ENCODE peak calls at places on chromosomes 2 and 18, in eight cellular contexts. G is HCT116, K is IMR-90, Z is uterus, S is heart left ventricle, X is prostate gland, I is Peyer's patch, E is right lobe of liver. B is an unnamed sample.

GRCh38 chr2:68834737-68835136 is 36.5 kb downstream of the BMP10 start:
- DNase-seq in G (no peak), K (no peak), Z (no peak), S (no peak), X (no peak), I (no peak), E (no peak), B (no peak)

GRCh38 chr18:13259701-13260100 is 41.1 kb downstream of the LDLRAD4 start:
- DNase-seq in G (no peak), K (no peak), Z (no peak), S (no peak), X (no peak), I (peak; percentile 39), E (no peak), B (no peak)

GRCh38 chr2:191965733-191966132 is 118.8 kb upstream of the CAVIN2 start:
- DNase-seq in G (no peak), K (no peak), Z (no peak), S (no peak), X (no peak), I (no peak), E (no peak), B (no peak)

GRCh38 chr18:44758821-44759624 is 78.3 kb downstream of the SETBP1 start:
- DNase-seq in G (no peak), K (no peak), Z (no peak), S (no peak), X (no peak), I (peak; percentile 73), E (no peak), B (no peak)

GRCh38 chr2:120253021-120253882 is 600 bp downstream of the RALB start:
- DNase-seq in G (no peak), K (peak; percentile 78), Z (peak; percentile 78), S (peak; percentile 93), X (peak; percentile 62), I (peak; percentile 88), E (peak; percentile 87), B (peak; percentile 88)

GRCh38 chr2:88016948-88017779 is 817 bp upstream of the RNU2-63P start:
- DNase-seq in G (peak; percentile 59), K (no peak), Z (no peak), S (peak; percentile 49), X (peak; percentile 54), I (peak; percentile 85), E (peak; percentile 82), B (no peak)

GRCh38 chr18:50806208-50806616 is 13.6 kb downstream of the MRO start:
- DNase-seq in G (no peak), K (no peak), Z (no peak), S (peak; percentile 64), X (no peak), I (peak; percentile 86), E (no peak), B (peak; percentile 23)

GRCh38 chr2:55761024-55761423 is 67.4 kb upstream of the PNPT1 start:
- DNase-seq in G (no peak), K (peak; percentile 41), Z (no peak), S (no peak), X (no peak), I (no peak), E (no peak), B (no peak)

GRCh38 chr2:230330206-230330605 is 3.2 kb downstream of the SP140L start:
- DNase-seq in G (no peak), K (no peak), Z (no peak), S (no peak), X (no peak), I (no peak), E (no peak), B (no peak)

GRCh38 chr18:48404707-48405106 is 4.5 kb downstream of the ZBTB7C start:
- DNase-seq in G (no peak), K (no peak), Z (no peak), S (no peak), X (no peak), I (no peak), E (no peak), B (peak; percentile 72)

GRCh38 chr18:32975166-32975441 is 202.3 kb upstream of the KLHL14 start:
- DNase-seq in G (no peak), K (no peak), Z (no peak), S (no peak), X (no peak), I (no peak), E (no peak), B (no peak)

GRCh38 chr18:47929681-47930085 is 776 bp downstream of the SMAD2 start:
- DNase-seq in G (no peak), K (peak; percentile 45), Z (no peak), S (no peak), X (peak; percentile 7), I (no peak), E (no peak), B (no peak)

GRCh38 chr2:102020596-102021170 is 28.9 kb downstream of the IL1R2 start:
- DNase-seq in G (peak; percentile 61), K (peak; percentile 88), Z (peak; percentile 92), S (peak; percentile 91), X (peak; percentile 85), I (peak; percentile 94), E (peak; percentile 86), B (peak; percentile 96)

GRCh38 chr2:102975996-102976636 is 214.3 kb downstream of the TMEM182 start:
- DNase-seq in G (peak; percentile 16), K (peak; percentile 4), Z (no peak), S (no peak), X (no peak), I (no peak), E (no peak), B (no peak)

GRCh38 chr2:3033315-3033714 is 344.3 kb downstream of the EIPR1 start:
- DNase-seq in G (no peak), K (no peak), Z (no peak), S (no peak), X (no peak), I (no peak), E (peak; percentile 35), B (no peak)

GRCh38 chr2:156765043-156765442 is 328.9 kb downstream of the GPD2 start:
- DNase-seq in G (no peak), K (no peak), Z (no peak), S (no peak), X (no peak), I (no peak), E (no peak), B (no peak)

GRCh38 chr18:66872277-66872676 is 268.4 kb upstream of the CDH19 start:
- DNase-seq in G (no peak), K (no peak), Z (no peak), S (no peak), X (no peak), I (no peak), E (no peak), B (no peak)

GRCh38 chr2:65823511-65823910 is 391.1 kb upstream of the SPRED2 start:
- DNase-seq in G (no peak), K (no peak), Z (no peak), S (no peak), X (no peak), I (no peak), E (no peak), B (no peak)

GRCh38 chr2:65831528-65831927 is 399.1 kb upstream of the SPRED2 start:
- DNase-seq in G (no peak), K (no peak), Z (no peak), S (no peak), X (no peak), I (no peak), E (no peak), B (no peak)

DNA sequence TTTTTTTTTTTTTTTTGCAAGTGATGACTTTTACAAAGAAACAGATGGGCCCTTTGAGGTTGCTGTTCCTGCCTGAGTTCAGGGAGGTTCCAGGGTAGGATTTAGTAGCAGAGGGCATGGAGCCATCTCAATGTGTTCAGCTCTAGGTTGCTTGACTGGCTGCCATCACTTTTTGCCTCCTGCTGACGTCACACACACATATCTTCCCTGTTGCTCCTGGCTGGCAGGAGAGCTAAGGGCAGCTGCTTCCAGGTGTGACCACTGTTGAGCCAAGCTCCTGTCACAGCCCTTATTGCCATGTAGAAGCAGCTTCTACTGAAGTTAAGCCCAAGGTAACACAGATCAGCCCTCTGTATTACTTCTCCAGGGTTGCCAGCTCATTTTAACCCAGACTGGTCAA is 394.2 kb upstream of the SPRED2 start:
- DNase-seq in G (no peak), K (no peak), Z (no peak), S (no peak), X (no peak), I (no peak), E (no peak), B (no peak)
- H3K4me1 ChIP-seq in G (no peaks in the 10 kb centered on the region), K (no peaks in the 10 kb centered on the region), Z (no peaks in the 10 kb centered on the region), S (no peaks in the 10 kb centered on the region), X (no peaks in the 10 kb centered on the region), I (no peaks in the 10 kb centered on the region), E (no peaks in the 10 kb centered on the region), B (no peaks in the 10 kb centered on the region)

GRCh38 chr2:205682239-205683021 is at the start of gene NRP2:
- DNase-seq in G (peak; percentile 21), K (peak; percentile 89), Z (peak; percentile 89), S (peak; percentile 88), X (peak; percentile 79), I (peak; percentile 88), E (peak; percentile 70), B (peak; percentile 96)
- TF ChIP-seq POLR2A in G (no peak), K (peak; percentile 93), Z (peak; percentile 98), S (peak; percentile 91), X (peak; percentile 80), I (peak; percentile 62), E (peak; percentile 86), B (peak; percentile 99)

DNA sequence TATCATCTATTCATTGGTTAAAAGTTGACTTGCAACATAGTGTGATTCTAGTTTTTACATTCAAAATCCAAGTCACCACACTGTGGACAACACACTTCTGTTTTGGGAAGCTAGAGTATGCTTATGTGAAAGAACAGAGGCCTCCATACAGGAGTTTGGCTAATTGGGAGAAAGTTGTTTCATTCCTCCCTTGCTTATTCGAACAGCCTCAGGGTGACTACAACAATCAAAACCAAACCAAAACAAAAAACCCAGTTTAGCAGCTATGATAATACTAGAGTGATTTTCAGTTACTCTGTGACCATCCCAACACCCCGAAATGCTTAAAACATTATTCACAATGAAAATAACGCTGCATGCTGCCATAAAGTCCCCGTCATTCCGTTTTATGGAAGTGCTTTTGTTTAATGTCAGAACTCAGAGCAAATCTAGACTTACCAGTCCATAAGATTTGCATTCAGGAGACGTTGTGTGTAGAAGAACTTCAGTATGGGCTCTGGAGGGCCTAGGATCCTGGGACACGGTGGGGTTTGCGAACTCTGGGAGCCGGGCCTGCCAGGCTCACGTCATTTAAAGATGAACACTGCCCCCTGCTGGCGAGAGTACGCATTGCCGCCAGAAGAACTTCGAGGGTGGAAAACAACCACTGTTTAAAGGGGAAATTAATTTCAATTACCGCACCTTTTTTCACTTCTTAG is 111.4 kb downstream of the FTCDNL1 start:
- DNase-seq in G (peak; percentile 42), K (peak; percentile 52), Z (peak; percentile 60), S (peak; percentile 56), X (peak; percentile 33), I (peak; percentile 90), E (peak; percentile 75), B (peak; percentile 55)
- H3K4me1 ChIP-seq in G (no peaks in the 10 kb centered on the region), K (peaks cover 2% of the 10 kb centered on the region), Z (no peaks in the 10 kb centered on the region), S (peaks cover 5% of the 10 kb centered on the region), X (peaks cover 10% of the 10 kb centered on the region), I (no peaks in the 10 kb centered on the region), E (no peaks in the 10 kb centered on the region), B (no peaks in the 10 kb centered on the region)

DNA sequence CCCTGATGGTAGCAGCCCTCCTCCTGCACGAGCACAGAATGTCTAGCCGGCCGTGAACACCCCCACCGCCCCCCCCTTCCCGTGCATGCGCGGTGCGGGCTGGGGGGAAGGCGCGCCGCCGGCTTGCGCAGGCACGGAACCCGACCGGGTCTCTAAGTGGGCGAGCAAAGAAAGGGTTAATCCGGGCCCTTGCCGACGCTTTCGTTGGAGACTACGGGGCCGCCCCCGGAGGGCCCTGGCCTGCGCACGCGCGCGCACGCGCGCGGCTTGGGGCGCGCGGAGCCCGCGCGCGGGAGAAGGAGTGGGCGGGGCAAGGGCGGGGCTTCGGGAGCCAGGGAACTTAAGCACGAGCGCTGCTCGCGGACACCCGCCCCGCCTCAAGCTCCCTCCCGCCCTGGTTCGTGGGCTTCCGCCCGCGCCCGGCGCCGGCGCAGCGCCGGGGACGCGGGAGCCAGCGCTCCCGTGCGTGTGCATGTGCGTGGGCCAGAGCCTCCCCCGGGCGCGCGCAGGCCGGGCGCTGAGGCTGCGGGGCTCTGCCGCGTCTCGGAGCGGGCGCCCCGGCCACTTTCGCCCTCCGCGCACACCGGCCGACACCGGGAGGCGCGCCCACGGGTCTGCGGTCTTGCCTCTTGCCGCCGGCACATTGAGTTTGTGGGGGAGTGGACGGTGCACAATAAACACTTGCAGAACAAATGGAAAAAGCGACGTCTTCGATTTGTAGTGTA is 617 bp upstream of the ZBTB14 start:
- DNase-seq in G (peak; percentile 88), K (peak; percentile 96), Z (peak; percentile 98), S (peak; percentile 98), X (peak; percentile 95), I (peak; percentile 98), E (peak; percentile 97), B (peak; percentile 98)
- TF ChIP-seq POLR2A in G (no peak), K (peak; percentile 42), Z (peak; percentile 55), S (peak; percentile 48), X (no peak), I (peak; percentile 36), E (peak; percentile 74), B (peak; percentile 85)